ENCODE peak calls at places on chromosomes 3 and 15, in ten cellular contexts. R is stimulated activated CD8-positive, alpha-beta memory T cell treated with anti-CD3 and anti-CD28 coated beads, Interleukin-4, amount 100 ng/mL, for 4 hours; X is stomach; V is NCI-H345; M is GM20000; Z is uterus; Y is amniotic stem cell; J is mucosa of gallbladder; F is non-pigmented ciliary epithelial cell; K is brain microvascular endothelial cell. D is an unnamed sample.

GRCh38 chr3:152658977-152659376 is 176.0 kb upstream of the P2RY1 start:
- DNase-seq in R (no peak), X (no peak), V (no peak), M (no peak), Z (no peak), Y (no peak), J (no peak), F (no peak), K (no peak), D (no peak)

GRCh38 chr3:12508316-12508715 is 24.0 kb downstream of the TSEN2 start:
- DNase-seq in R (no peak), X (no peak), V (no peak), M (no peak), Z (peak; percentile 80), Y (peak; percentile 74), J (no peak), F (peak; percentile 98), K (peak; percentile 98), D (peak; percentile 96)

GRCh38 chr15:59649603-59650002 is 7.7 kb downstream of the GTF2A2 start:
- DNase-seq in R (no peak), X (no peak), V (no peak), M (no peak), Z (no peak), Y (no peak), J (no peak), F (no peak), K (no peak), D (no peak)

GRCh38 chr3:13543251-13543650 is 5.7 kb upstream of the FBLN2 start:
- DNase-seq in R (no peak), X (no peak), V (no peak), M (no peak), Z (peak; percentile 85), Y (peak; percentile 50), J (peak; percentile 35), F (no peak), K (peak; percentile 84), D (peak; percentile 71)

GRCh38 chr3:186286114-186286513 is 75.9 kb downstream of the DGKG start:
- DNase-seq in R (no peak), X (no peak), V (no peak), M (no peak), Z (no peak), Y (no peak), J (no peak), F (no peak), K (peak; percentile 72), D (no peak)

GRCh38 chr3:117297070-117297469 is 587.5 kb downstream of the TUSC7 start:
- DNase-seq in R (no peak), X (no peak), V (no peak), M (no peak), Z (no peak), Y (no peak), J (no peak), F (no peak), K (no peak), D (no peak)

GRCh38 chr3:197468866-197469382 is 86.8 kb downstream of the BDH1 start:
- DNase-seq in R (no peak), X (peak; percentile 33), V (no peak), M (no peak), Z (no peak), Y (no peak), J (peak; percentile 61), F (no peak), K (no peak), D (no peak)

GRCh38 chr3:99505200-99505599 is 133.2 kb upstream of the COL8A1 start:
- DNase-seq in R (no peak), X (no peak), V (no peak), M (no peak), Z (no peak), Y (no peak), J (no peak), F (no peak), K (no peak), D (no peak)

GRCh38 chr15:31758126-31758525 is 272.2 kb upstream of the CHRNA7 start:
- DNase-seq in R (no peak), X (peak; percentile 30), V (peak; percentile 88), M (no peak), Z (no peak), Y (no peak), J (peak; percentile 77), F (no peak), K (peak; percentile 14), D (peak; percentile 28)

GRCh38 chr3:127485396-127486170 is 105.0 kb downstream of the TPRA1 start:
- DNase-seq in R (no peak), X (peak; percentile 25), V (no peak), M (no peak), Z (no peak), Y (no peak), J (no peak), F (no peak), K (no peak), D (no peak)

GRCh38 chr3:23796518-23796917 is 9.2 kb upstream of the UBE2E1 start:
- DNase-seq in R (no peak), X (no peak), V (no peak), M (no peak), Z (no peak), Y (no peak), J (peak; percentile 17), F (no peak), K (no peak), D (no peak)